ENCODE peak calls at places on chromosomes 4 and X, in seven cellular contexts. D, G, L, T, Q, M and J are unnamed samples.

GRCh38 chrX:52576946-52577345 is 60.1 kb upstream of the XAGE1B start:
- DNase-seq in D (no peak), G (no peak), L (no peak), T (no peak), Q (no peak), M (no peak), J (no peak)

GRCh38 chrX:152658302-152658701 is 20.6 kb downstream of the GABRQ start:
- DNase-seq in D (no peak), G (peak; percentile 16), L (no peak), T (no peak), Q (no peak), M (no peak), J (no peak)

GRCh38 chrX:52556741-52557140 is 39.9 kb upstream of the XAGE1B start:
- DNase-seq in D (no peak), G (no peak), L (no peak), T (no peak), Q (no peak), M (no peak), J (no peak)

GRCh38 chr4:11418610-11419009 is 10.1 kb downstream of the HS3ST1 start:
- DNase-seq in D (no peak), G (no peak), L (no peak), T (no peak), Q (no peak), M (no peak), J (no peak)

GRCh38 chrX:11886745-11887144 is 128.7 kb downstream of the MSL3 start:
- DNase-seq in D (no peak), G (no peak), L (no peak), T (no peak), Q (no peak), M (no peak), J (no peak)

GRCh38 chr4:33104190-33104773 is 2384.1 kb downstream of the PCDH7 start:
- DNase-seq in D (no peak), G (no peak), L (no peak), T (no peak), Q (no peak), M (no peak), J (no peak)

GRCh38 chr4:7189066-7189465 is 3.3 kb upstream of the SORCS2 start:
- DNase-seq in D (no peak), G (no peak), L (no peak), T (peak; percentile 18), Q (peak; percentile 10), M (no peak), J (no peak)

GRCh38 chrX:21946925-21947641 is 6.6 kb downstream of the SMS start:
- DNase-seq in D (no peak), G (no peak), L (no peak), T (no peak), Q (no peak), M (no peak), J (no peak)

GRCh38 chrX:132071260-132071659 is 48.2 kb downstream of the STK26 start:
- DNase-seq in D (no peak), G (no peak), L (no peak), T (no peak), Q (no peak), M (no peak), J (no peak)

GRCh38 chr4:77201343-77201742 is 44.3 kb downstream of the CCNG2 start:
- DNase-seq in D (no peak), G (no peak), L (no peak), T (no peak), Q (no peak), M (no peak), J (no peak)

GRCh38 chr4:1797861-1798529 is 4.9 kb downstream of the FGFR3 start:
- DNase-seq in D (no peak), G (no peak), L (no peak), T (no peak), Q (no peak), M (no peak), J (no peak)

GRCh38 chr4:184444953-184445309 is 29.4 kb downstream of the IRF2 start:
- DNase-seq in D (no peak), G (no peak), L (no peak), T (no peak), Q (peak; percentile 40), M (no peak), J (peak; percentile 42)

GRCh38 chrX:126141014-126141413 is 25.1 kb downstream of the DCAF12L2 start:
- DNase-seq in D (no peak), G (no peak), L (no peak), T (no peak), Q (no peak), M (no peak), J (no peak)

GRCh38 chr4:118338981-118339765 is 13.6 kb downstream of the PRSS12 start:
- DNase-seq in D (no peak), G (no peak), L (no peak), T (no peak), Q (no peak), M (no peak), J (no peak)

GRCh38 chrX:25049347-25049746 is 33.6 kb upstream of the ARX start:
- DNase-seq in D (no peak), G (no peak), L (peak; percentile 4), T (no peak), Q (no peak), M (no peak), J (no peak)

GRCh38 chr4:173371292-173372192 is 788 bp downstream of the SAP30 start:
- DNase-seq in D (no peak), G (peak; percentile 66), L (peak; percentile 50), T (peak; percentile 70), Q (peak; percentile 65), M (peak; percentile 88), J (peak; percentile 38)

GRCh38 chr4:124529131-124529530 is 183.4 kb downstream of the ANKRD50 start:
- DNase-seq in D (no peak), G (no peak), L (no peak), T (no peak), Q (no peak), M (no peak), J (no peak)

DNA sequence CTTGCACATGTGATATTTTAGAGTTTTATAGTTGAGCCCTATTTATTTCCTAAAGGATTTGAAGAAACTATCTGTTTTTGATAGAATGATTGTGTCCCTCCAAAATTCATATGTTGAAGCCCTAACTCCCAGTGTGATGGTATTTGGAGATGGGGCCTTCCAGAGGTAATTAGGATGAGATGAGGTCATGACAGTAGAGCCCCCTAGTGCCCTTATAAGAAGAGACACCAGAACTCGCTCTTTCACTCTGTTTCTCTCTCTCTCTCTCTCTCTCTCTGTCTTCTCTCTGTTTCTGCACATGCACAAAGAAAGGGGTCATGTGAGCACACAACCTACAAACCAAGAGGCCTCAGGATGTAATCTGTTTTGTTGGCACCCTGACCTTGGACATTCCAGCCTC is 921.9 kb upstream of the DIAPH2 start:
- DNase-seq in D (no peak), G (no peak), L (no peak), T (no peak), Q (no peak), M (no peak), J (no peak)
- TF ChIP-seq CTCF in D (no peak), G (peak; percentile 44), L (no peak), T (no peak), Q (no peak), M (no peak), J (no peak)

DNA sequence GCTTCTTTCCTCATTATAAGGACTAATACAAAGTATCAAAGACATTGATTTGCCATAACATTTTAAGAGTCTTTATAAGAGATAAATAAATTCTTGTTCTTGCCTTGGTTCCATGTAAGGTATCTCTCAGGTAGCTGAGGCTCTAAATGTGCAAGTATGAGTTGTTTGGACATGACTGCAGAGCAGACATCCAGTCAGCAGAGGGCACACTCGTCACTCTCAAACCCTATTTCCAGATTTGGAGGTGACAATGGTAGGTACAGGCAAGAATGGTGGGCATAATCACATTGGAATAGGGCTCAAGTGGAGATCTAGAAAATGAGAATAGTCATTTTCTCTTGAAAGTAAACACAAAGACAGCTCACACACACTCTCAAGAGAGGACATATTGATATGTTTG is 133.3 kb upstream of the ZIC3 start:
- DNase-seq in D (peak; percentile 5), G (peak; percentile 34), L (no peak), T (no peak), Q (no peak), M (no peak), J (no peak)
- TF ChIP-seq CTCF in D (peak; percentile 49), G (peak; percentile 56), L (no peak), T (no peak), Q (no peak), M (peak; percentile 18), J (no peak)

GRCh38 chr4:153161599-153161971 is 42.7 kb upstream of the TRIM2 start:
- DNase-seq in D (no peak), G (no peak), L (no peak), T (no peak), Q (no peak), M (no peak), J (no peak)

GRCh38 chr4:153156263-153156662 is 48.0 kb upstream of the TRIM2 start:
- DNase-seq in D (no peak), G (peak; percentile 28), L (peak; percentile 14), T (no peak), Q (no peak), M (no peak), J (no peak)

GRCh38 chr4:153160856-153161598 is 43.2 kb upstream of the TRIM2 start:
- DNase-seq in D (no peak), G (no peak), L (no peak), T (no peak), Q (no peak), M (no peak), J (no peak)

GRCh38 chr4:153159728-153160221 is 44.5 kb upstream of the TRIM2 start:
- DNase-seq in D (no peak), G (no peak), L (no peak), T (no peak), Q (no peak), M (no peak), J (no peak)

DNA sequence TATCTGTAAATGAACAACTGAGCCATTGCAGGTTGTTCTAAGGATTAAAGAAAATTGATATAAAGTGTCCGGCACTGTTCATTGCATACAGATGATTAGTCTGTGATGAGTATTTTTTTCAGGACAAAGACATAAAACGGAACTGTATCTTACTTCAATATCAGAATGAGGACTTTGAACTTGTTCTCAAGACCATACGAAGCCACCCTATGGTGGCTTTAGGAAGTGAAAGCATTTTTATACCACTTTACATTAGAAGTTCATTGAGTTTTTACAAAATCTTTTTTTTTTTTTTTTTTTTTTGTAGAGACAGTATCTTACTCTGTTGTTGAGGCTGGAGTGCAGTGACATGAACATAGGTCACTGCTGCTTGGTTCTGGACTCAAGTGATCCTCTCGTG is 45.2 kb upstream of the TRIM2 start:
- DNase-seq in D (no peak), G (no peak), L (no peak), T (no peak), Q (no peak), M (no peak), J (no peak)
- TF ChIP-seq CTCF in D (peak; percentile 16), G (no peak), L (no peak), T (no peak), Q (no peak), M (no peak), J (no peak)

GRCh38 chrX:88604433-88605221 is 142.4 kb upstream of the CPXCR1 start:
- DNase-seq in D (no peak), G (peak; percentile 57), L (no peak), T (no peak), Q (no peak), M (no peak), J (no peak)

GRCh38 chrX:88605222-88605583 is 141.8 kb upstream of the CPXCR1 start:
- DNase-seq in D (no peak), G (no peak), L (no peak), T (no peak), Q (no peak), M (no peak), J (no peak)

DNA sequence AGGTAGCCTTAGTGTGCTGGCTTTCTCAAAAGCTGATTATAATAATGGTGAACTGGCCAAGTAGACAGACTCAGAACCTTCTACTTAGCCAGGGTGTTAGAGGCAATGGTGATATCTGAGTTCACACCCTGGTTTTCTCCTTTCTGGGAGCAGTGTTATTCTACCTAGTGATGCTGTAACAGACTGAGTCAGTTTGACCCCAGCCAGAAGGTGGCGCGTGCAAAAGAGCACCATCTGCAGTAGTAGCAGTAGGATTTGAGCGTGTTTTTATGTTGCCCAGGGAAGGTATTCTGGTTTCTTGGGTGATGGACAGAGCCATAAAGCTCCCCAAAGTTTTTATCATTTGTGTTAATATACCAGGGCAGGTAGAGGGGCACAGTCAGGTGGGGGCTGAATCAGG is 143.8 kb upstream of the CPXCR1 start:
- DNase-seq in D (no peak), G (no peak), L (no peak), T (no peak), Q (no peak), M (no peak), J (no peak)
- TF ChIP-seq CTCF in D (no peak), G (no peak), L (no peak), T (no peak), Q (no peak), M (no peak), J (no peak)